ENCODE peak calls at places on chromosome X, in four cellular contexts. W is H1, D is neural progenitor cell, J is mammary epithelial cell. N is an unnamed sample.

GRCh38 chrX:49276207-49276606 is 6.6 kb downstream of the PPP1R3F start:
- DNase-seq in D (no peak), J (no peak), W (no peak), N (no peak)

GRCh38 chrX:96407501-96407900 is 277.1 kb upstream of the DIAPH2 start:
- DNase-seq in W (no peak), J (no peak), D (no peak), N (peak; percentile 79)

GRCh38 chrX:74346124-74346523 is 42.1 kb downstream of the ZCCHC13 start:
- DNase-seq in W (no peak), J (no peak), D (no peak), N (no peak)

GRCh38 chrX:155962906-155963305 is 34.6 kb upstream of the IL9R start:
- DNase-seq in W (no peak), D (no peak), J (no peak), N (no peak)

GRCh38 chrX:79270401-79270800 is 96.7 kb downstream of the ITM2A start:
- DNase-seq in J (no peak), D (peak; percentile 66), W (peak; percentile 43), N (no peak)

GRCh38 chrX:113950081-113950678 is 633.7 kb upstream of the HTR2C start:
- DNase-seq in W (no peak), J (no peak), D (peak; percentile 79), N (no peak)

GRCh38 chrX:71067727-71068051 is 445 bp downstream of the SNX12 start:
- DNase-seq in J (no peak), W (no peak), D (no peak), N (no peak)

GRCh38 chrX:55787727-55788126 is 70.2 kb downstream of the RRAGB start:
- DNase-seq in D (no peak), W (no peak), J (no peak), N (no peak)

GRCh38 chrX:109716431-109717028 is 16.5 kb downstream of the ACSL4 start:
- DNase-seq in J (no peak), D (no peak), W (no peak), N (no peak)

GRCh38 chrX:15674899-15675489 is 10.4 kb upstream of the CLTRN start:
- DNase-seq in D (peak; percentile 91), W (peak; percentile 76), J (peak; percentile 97), N (peak; percentile 92)
- H3K9ac ChIP-seq in D (peak overlapping the region; percentile 53), W (peak overlapping the region; percentile 98), J (peak overlapping the region; percentile 99), N (peak overlapping the region; percentile 98)

GRCh38 chrX:39439910-39440733 is 638.9 kb downstream of the MID1IP1 start:
- DNase-seq in J (no peak), W (no peak), D (no peak), N (no peak)
- H2AFZ ChIP-seq in J (no peak overlapping the region), W (no peak overlapping the region), D (peak overlapping the region; percentile 19), N (no peak overlapping the region)

DNA sequence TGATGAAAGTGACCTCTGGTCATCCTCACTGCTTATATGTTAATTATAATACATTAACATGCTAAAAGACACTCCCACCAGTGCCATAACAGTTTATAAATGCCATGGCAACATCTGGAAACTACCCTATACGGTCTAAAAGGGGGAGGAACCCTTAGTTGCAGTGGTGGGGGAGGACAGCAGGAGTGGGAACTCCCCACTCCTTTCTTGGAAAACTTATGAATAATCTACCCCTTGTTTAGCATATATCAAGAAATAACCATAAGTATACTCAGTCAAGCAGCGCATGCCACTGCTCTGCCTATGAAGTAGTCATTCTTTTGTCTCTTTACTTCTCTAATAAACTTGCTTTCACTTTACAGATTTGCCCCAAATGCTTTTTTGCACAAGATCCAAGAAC is 14.6 kb upstream of the REPS2 start:
- DNase-seq in W (no peak), D (no peak), J (no peak), N (no peak)
- H3K9ac ChIP-seq in W (no peak overlapping the region), D (no peak overlapping the region), J (no peak overlapping the region), N (no peak overlapping the region)

GRCh38 chrX:826448-826847 is 195.9 kb downstream of the SHOX start:
- DNase-seq in J (no peak), W (peak; percentile 32), D (no peak), N (no peak)
- H2AFZ ChIP-seq in J (no peak overlapping the region), W (no peak overlapping the region), D (peak overlapping the region; percentile 91), N (no peak overlapping the region)

GRCh38 chrX:45768666-45769065 is 568.0 kb upstream of the DIPK2B start:
- DNase-seq in D (no peak), W (no peak), J (no peak), N (no peak)

GRCh38 chrX:45771560-45772340 is 571.1 kb upstream of the DIPK2B start:
- DNase-seq in D (no peak), W (no peak), J (peak; percentile 59), N (peak; percentile 90)

GRCh38 chrX:45767021-45767491 is 566.4 kb upstream of the DIPK2B start:
- DNase-seq in D (no peak), W (no peak), J (peak; percentile 75), N (peak; percentile 79)

GRCh38 chrX:45771114-45771513 is 570.4 kb upstream of the DIPK2B start:
- DNase-seq in W (no peak), J (peak; percentile 93), D (no peak), N (peak; percentile 94)

GRCh38 chrX:45769919-45770582 is 569.4 kb upstream of the DIPK2B start:
- DNase-seq in J (peak; percentile 86), W (no peak), D (peak; percentile 26), N (peak; percentile 96)
- H3K9ac ChIP-seq in J (peak overlapping the region; percentile 98), W (no peak overlapping the region), D (no peak overlapping the region), N (peak overlapping the region; percentile 99)

GRCh38 chrX:153646620-153647373 is at the start of gene DUSP9:
- DNase-seq in D (peak; percentile 72), J (no peak), W (no peak), N (peak; percentile 12)
- H2AFZ ChIP-seq in D (no peak within 1 kb of the TSS), J (peak within 1 kb of the TSS; percentile 72), W (no peak within 1 kb of the TSS), N (no peak within 1 kb of the TSS)

GRCh38 chrX:15646031-15646430 is 18.6 kb downstream of the CLTRN start:
- DNase-seq in D (no peak), W (no peak), J (no peak), N (no peak)
- H3K9ac ChIP-seq in D (no peak overlapping the region), W (no peak overlapping the region), J (no peak overlapping the region), N (no peak overlapping the region)

GRCh38 chrX:19344661-19345060 is 934 bp downstream of the PDHA1 start:
- DNase-seq in D (no peak), W (no peak), J (no peak), N (no peak)
- H2AFZ ChIP-seq in D (no peak overlapping the region), W (no peak overlapping the region), J (peak overlapping the region; percentile 78), N (no peak overlapping the region)